ENCODE peak calls at places on chromosomes 11 and 22, in ten cellular contexts. H is astrocyte, L is SK-N-SH, V is IMR-90, N is adrenal gland, G is psoas muscle, E is lower lobe of right lung, U is cardiac muscle cell, T is H9, F is sigmoid colon. J is an unnamed sample.

GRCh38 chr22:40156001-40156516 is 21.7 kb upstream of the TNRC6B start:
- DNase-seq in G (peak; percentile 21), H (peak; percentile 58), N (peak; percentile 34), F (no peak), E (no peak), L (no peak), U (peak; percentile 75), V (peak; percentile 85), T (peak; percentile 69), J (no peak)

GRCh38 chr11:57260937-57261783 is 24.1 kb upstream of the APLNR start:
- DNase-seq in F (no peak), U (no peak), G (no peak), E (no peak), T (no peak), N (no peak), L (no peak), V (no peak), H (no peak), J (no peak)

GRCh38 chr22:45469573-45470383 is 32.9 kb upstream of the FBLN1 start:
- DNase-seq in U (peak; percentile 42), H (no peak), L (no peak), G (no peak), F (peak; percentile 15), V (no peak), T (no peak), E (peak; percentile 7), N (no peak), J (no peak)

GRCh38 chr11:74438681-74439080 is 28.7 kb downstream of the KCNE3 start:
- DNase-seq in T (no peak), N (no peak), L (no peak), F (no peak), U (no peak), E (no peak), G (no peak), H (no peak), V (no peak), J (no peak)

GRCh38 chr11:12606597-12606996 is 67.6 kb upstream of the TEAD1 start:
- DNase-seq in V (peak; percentile 90), F (no peak), E (no peak), H (peak; percentile 88), T (no peak), L (no peak), G (no peak), U (peak; percentile 74), N (no peak), J (no peak)

GRCh38 chr11:31804439-31805036 is 6.6 kb downstream of the PAX6 start:
- DNase-seq in H (peak; percentile 45), L (peak; percentile 30), G (no peak), V (no peak), F (no peak), T (peak; percentile 41), E (no peak), N (no peak), U (no peak), J (no peak)

GRCh38 chr22:22896601-22897000 is 9.0 kb downstream of the IGLL5 start:
- DNase-seq in E (no peak), G (no peak), V (no peak), T (no peak), H (no peak), F (peak; percentile 18), L (no peak), U (no peak), N (no peak), J (no peak)

GRCh38 chr11:10108901-10109665 is 184.9 kb downstream of the SBF2 start:
- DNase-seq in N (peak; percentile 25), T (no peak), L (no peak), E (no peak), G (no peak), U (peak; percentile 70), V (peak; percentile 40), F (no peak), H (peak; percentile 5), J (peak; percentile 59)

GRCh38 chr22:21755855-21756284 is 20.3 kb upstream of the YPEL1 start:
- DNase-seq in T (no peak), V (peak; percentile 90), N (no peak), H (peak; percentile 75), L (no peak), E (no peak), U (peak; percentile 64), G (no peak), F (no peak), J (no peak)

GRCh38 chr22:44194569-44194968 is 13.8 kb downstream of the PARVG start:
- DNase-seq in T (no peak), N (no peak), U (no peak), L (no peak), V (no peak), G (no peak), H (no peak), E (no peak), F (no peak), J (no peak)

GRCh38 chr11:35678471-35678870 is 15.9 kb downstream of the TRIM44 start:
- DNase-seq in G (no peak), V (no peak), F (no peak), E (no peak), U (no peak), N (no peak), L (no peak), H (no peak), T (no peak), J (no peak)

GRCh38 chr11:47971501-47971900 is 8.9 kb upstream of the PTPRJ start:
- DNase-seq in L (peak; percentile 47), T (no peak), U (no peak), V (no peak), N (no peak), F (no peak), G (no peak), E (no peak), H (no peak), J (no peak)

GRCh38 chr11:11558352-11558751 is 63.5 kb downstream of the GALNT18 start:
- DNase-seq in H (no peak), G (no peak), U (no peak), L (no peak), V (no peak), F (no peak), N (no peak), T (no peak), E (peak; percentile 64), J (no peak)

GRCh38 chr11:79028214-79028613 is 412.6 kb downstream of the TENM4 start:
- DNase-seq in H (no peak), F (no peak), N (no peak), L (no peak), V (no peak), T (no peak), G (no peak), U (no peak), E (no peak), J (no peak)

GRCh38 chr22:49674479-49674830 is 153.2 kb downstream of the BRD1 start:
- DNase-seq in L (no peak), T (no peak), U (no peak), V (no peak), G (no peak), F (peak; percentile 39), N (no peak), H (no peak), E (peak; percentile 10), J (no peak)
- H3K9me3 ChIP-seq in L (no peaks in the 10 kb centered on the region), T (no peaks in the 10 kb centered on the region), U (no peaks in the 10 kb centered on the region), V (peaks cover 2% of the 10 kb centered on the region), G (no peaks in the 10 kb centered on the region), F (no peaks in the 10 kb centered on the region), N (no peaks in the 10 kb centered on the region), H (no peaks in the 10 kb centered on the region), E (no peaks in the 10 kb centered on the region), J (no peaks in the 10 kb centered on the region)

GRCh38 chr22:25060522-25061071 is 108.1 kb downstream of the KIAA1671 start:
- DNase-seq in N (no peak), T (no peak), G (no peak), V (no peak), F (no peak), L (no peak), U (no peak), E (no peak), H (no peak), J (no peak)
- TF ChIP-seq CTCF in N (peak; percentile 14), T (peak; percentile 59), G (peak; percentile 16), V (no peak), F (no peak), L (peak; percentile 28), U (peak; percentile 21), E (peak; percentile 9), H (no peak), J (no peak)

DNA sequence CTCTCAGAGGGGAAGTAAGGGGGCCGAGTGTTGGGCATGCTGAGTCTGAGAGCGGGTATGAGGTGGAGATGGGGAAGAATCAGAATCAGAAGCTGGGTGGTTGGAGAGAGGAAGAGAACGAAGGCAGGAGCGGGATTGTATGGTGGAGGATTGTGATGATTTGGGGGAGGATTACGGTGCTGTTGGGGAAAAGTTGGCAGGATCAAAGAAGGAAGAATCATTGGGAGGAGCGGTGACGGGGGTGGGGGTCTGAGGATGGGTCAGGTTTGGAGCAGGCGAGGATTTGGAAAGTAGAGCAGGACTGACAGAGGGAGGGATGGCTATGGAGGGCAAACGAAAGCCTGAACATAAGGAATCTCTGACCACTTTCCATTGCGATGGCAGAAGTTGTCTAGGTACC is 22.1 kb downstream of the ZNF195 start:
- DNase-seq in L (no peak), U (no peak), G (no peak), H (no peak), V (no peak), T (no peak), E (no peak), N (no peak), F (no peak), J (no peak)
- H3K9me3 ChIP-seq in L (peaks cover 28% of the 10 kb centered on the region), U (peaks cover 7% of the 10 kb centered on the region), G (peaks cover 69% of the 10 kb centered on the region), H (peaks cover 71% of the 10 kb centered on the region), V (peaks cover 79% of the 10 kb centered on the region), T (peaks cover 49% of the 10 kb centered on the region), E (peaks cover 66% of the 10 kb centered on the region), N (no peaks in the 10 kb centered on the region), F (peaks cover 5% of the 10 kb centered on the region), J (no peaks in the 10 kb centered on the region)

GRCh38 chr11:134389464-134390180 is 22.4 kb downstream of the B3GAT1 start:
- DNase-seq in G (no peak), V (no peak), E (no peak), T (no peak), N (no peak), H (no peak), L (no peak), U (no peak), F (no peak), J (no peak)

GRCh38 chr11:134390706-134391105 is 21.3 kb downstream of the B3GAT1 start:
- DNase-seq in G (no peak), E (no peak), F (no peak), T (no peak), U (no peak), N (no peak), H (no peak), L (no peak), V (no peak), J (no peak)

GRCh38 chr11:134392953-134393615 is 19.0 kb downstream of the B3GAT1 start:
- DNase-seq in G (no peak), L (no peak), E (no peak), U (no peak), H (no peak), V (no peak), N (no peak), T (no peak), F (no peak), J (no peak)

GRCh38 chr11:134391656-134392055 is 20.4 kb downstream of the B3GAT1 start:
- DNase-seq in T (no peak), G (no peak), H (no peak), U (no peak), V (no peak), E (no peak), N (no peak), L (no peak), F (no peak), J (no peak)

DNA sequence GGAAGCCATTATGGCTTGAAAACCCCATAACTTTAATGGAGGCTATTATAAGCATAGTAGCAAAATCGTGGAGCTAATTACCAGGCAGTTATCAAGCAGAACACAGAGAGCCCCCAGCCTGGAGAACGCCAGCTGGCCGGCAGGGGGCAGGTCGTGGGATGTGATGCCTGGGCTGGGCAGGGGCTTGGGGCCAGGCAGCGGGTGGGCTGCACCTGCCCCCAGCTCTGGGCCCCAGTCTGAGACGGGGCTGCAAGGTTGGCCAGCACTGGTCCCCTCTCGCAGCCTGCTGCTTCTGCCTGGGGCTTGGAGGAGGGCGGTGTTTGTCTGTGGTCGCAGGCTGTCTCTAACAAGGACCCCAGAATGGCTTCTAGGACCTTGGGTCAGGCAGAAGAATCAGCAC is 20.9 kb downstream of the B3GAT1 start:
- DNase-seq in V (no peak), L (no peak), F (no peak), T (no peak), E (no peak), U (no peak), H (no peak), G (no peak), N (no peak), J (no peak)
- TF ChIP-seq CTCF in V (no peak), L (no peak), F (no peak), T (peak; percentile 50), E (no peak), U (no peak), H (no peak), G (no peak), N (no peak), J (no peak)

J was measured in testis.